ENCODE peak calls at places on chromosomes 1 and 21, in ten cellular contexts. H is AG10803, V is KG1, Y is neural crest cell, G is amniotic stem cell, N is lower lobe of right lung, L is memory B cell, W is AG08395, C is BJ, T is cerebellar cortex. M is an unnamed sample.

GRCh38 chr1:74775735-74776134 is 42.8 kb downstream of the TYW3 start:
- DNase-seq in H (no peak), V (no peak), Y (no peak), G (no peak), N (no peak), L (no peak), W (no peak), C (no peak), T (no peak), M (no peak)

GRCh38 chr1:1359668-1360468 is 1.5 kb upstream of the MXRA8 start:
- DNase-seq in H (peak), V (no peak), Y (no peak), G (peak), N (no peak), L (no peak), W (peak), C (peak), T (no peak), M (no peak)

GRCh38 chr1:201713093-201713810 is 115.7 kb upstream of the IPO9 start:
- DNase-seq in H (peak), V (no peak), Y (no peak), G (peak), N (peak), L (no peak), W (peak), C (peak), T (peak), M (no peak)

GRCh38 chr1:99600782-99601181 is 45.1 kb upstream of the PALMD start:
- DNase-seq in H (peak), V (no peak), Y (peak), G (no peak), N (no peak), L (no peak), W (peak), C (no peak), T (no peak), M (no peak)

GRCh38 chr1:35031103-35031452 is 667 bp downstream of the ZMYM6 start:
- DNase-seq in H (peak), V (no peak), Y (peak), G (no peak), N (no peak), L (peak), W (peak), C (no peak), T (no peak), M (peak)

GRCh38 chr1:212718499-212718898 is 18.9 kb upstream of the BATF3 start:
- DNase-seq in H (peak), V (no peak), Y (no peak), G (no peak), N (no peak), L (no peak), W (no peak), C (no peak), T (no peak), M (peak)

GRCh38 chr1:110258734-110259133 is 48.6 kb downstream of the KCNC4 start:
- DNase-seq in H (no peak), V (no peak), Y (no peak), G (no peak), N (no peak), L (no peak), W (no peak), C (no peak), T (peak), M (no peak)

GRCh38 chr1:105872761-105873286 is 1183.7 kb upstream of the PRMT6 start:
- DNase-seq in H (no peak), V (no peak), Y (no peak), G (no peak), N (no peak), L (no peak), W (no peak), C (no peak), T (no peak), M (no peak)

GRCh38 chr1:47992720-47993119 is 4.5 kb downstream of the TRABD2B start:
- DNase-seq in H (peak), V (no peak), Y (no peak), G (no peak), N (no peak), L (no peak), W (peak), C (no peak), T (no peak), M (peak)

GRCh38 chr1:212669102-212669501 is 30.5 kb downstream of the BATF3 start:
- DNase-seq in H (peak), V (no peak), Y (no peak), G (no peak), N (no peak), L (no peak), W (no peak), C (no peak), T (peak), M (peak)

GRCh38 chr1:212514056-212514614 is 81.4 kb downstream of the NENF start:
- DNase-seq in H (peak), V (no peak), Y (no peak), G (no peak), N (peak), L (peak), W (peak), C (no peak), T (peak), M (no peak)

GRCh38 chr1:14742181-14742980 is 143.9 kb downstream of the KAZN start:
- DNase-seq in H (peak), V (no peak), Y (no peak), G (peak), N (no peak), L (no peak), W (peak), C (peak), T (no peak), M (no peak)

GRCh38 chr1:33895396-33895795 is 31.5 kb downstream of the HMGB4 start:
- DNase-seq in H (no peak), V (no peak), Y (no peak), G (no peak), N (no peak), L (no peak), W (no peak), C (no peak), T (no peak), M (peak)

GRCh38 chr1:98086796-98087195 is 166.0 kb upstream of the DPYD start:
- DNase-seq in H (peak), V (no peak), Y (no peak), G (peak), N (no peak), L (no peak), W (peak), C (peak), T (no peak), M (peak)

GRCh38 chr1:199029401-199029800 is 390.6 kb downstream of the PTPRC start:
- DNase-seq in H (peak), V (no peak), Y (no peak), G (no peak), N (no peak), L (no peak), W (no peak), C (no peak), T (no peak), M (no peak)

GRCh38 chr21:26845066-26845749 is at the start of gene ADAMTS1:
- DNase-seq in H (peak), V (no peak), Y (peak), G (peak), N (peak), L (no peak), W (peak), C (no peak), T (peak), M (peak)

GRCh38 chr1:38918568-38918967 is 23.1 kb downstream of the RHBDL2 start:
- DNase-seq in H (peak), V (no peak), Y (no peak), G (no peak), N (no peak), L (no peak), W (no peak), C (no peak), T (no peak), M (no peak)

GRCh38 chr1:95742591-95743089 is 508.6 kb downstream of the RWDD3 start:
- DNase-seq in H (peak), V (no peak), Y (no peak), G (peak), N (no peak), L (no peak), W (peak), C (no peak), T (no peak), M (peak)

GRCh38 chr1:12144236-12144635 is 22.6 kb upstream of the TNFRSF1B start:
- DNase-seq in H (no peak), V (no peak), Y (no peak), G (no peak), N (peak), L (no peak), W (no peak), C (no peak), T (no peak), M (no peak)

GRCh38 chr1:174008261-174008660 is 13.9 kb downstream of the RC3H1 start:
- DNase-seq in H (no peak), V (no peak), Y (no peak), G (no peak), N (no peak), L (no peak), W (no peak), C (no peak), T (no peak), M (no peak)

GRCh38 chr21:36134820-36135390 is at the start of gene CBR3:
- DNase-seq in H (peak), V (no peak), Y (peak), G (no peak), N (peak), L (peak), W (peak), C (no peak), T (no peak), M (peak)

GRCh38 chr1:217360510-217360909 is 270.4 kb downstream of the GPATCH2 start:
- DNase-seq in H (no peak), V (no peak), Y (no peak), G (no peak), N (no peak), L (no peak), W (no peak), C (no peak), T (no peak), M (no peak)

M was measured in neural progenitor cell.